ENCODE peak calls at places on chromosomes 4 and X, in six cellular contexts. One of them, this sample, is unnamed.

GRCh38 chrX:107826286-107827136 is 845 bp downstream of the MID2 start:
- DNase-seq in K562: peak; percentile 1
- DNase-seq in GM23338: peak; percentile 59
- DNase-seq in PC-9: peak; percentile 37
- DNase-seq in mammary epithelial cell: peak; percentile 41
- DNase-seq in GM23248: peak; percentile 67
- DNase-seq in this sample: no peak

GRCh38 chr4:145177906-145178538 is 2.4 kb downstream of the OTUD4 start:
- DNase-seq in PC-9: no peak
- DNase-seq in K562: peak; percentile 50
- DNase-seq in GM23248: peak; percentile 58
- DNase-seq in mammary epithelial cell: peak; percentile 63
- DNase-seq in GM23338: peak; percentile 25
- DNase-seq in this sample: no peak

GRCh38 chrX:44245730-44246129 is 97.7 kb downstream of the EFHC2 start:
- DNase-seq in GM23338: no peak
- DNase-seq in mammary epithelial cell: no peak
- DNase-seq in GM23248: no peak
- DNase-seq in K562: no peak
- DNase-seq in PC-9: no peak
- DNase-seq in this sample: no peak

GRCh38 chr4:55180980-55181379 is 55.6 kb upstream of the KDR start:
- DNase-seq in mammary epithelial cell: no peak
- DNase-seq in GM23338: peak; percentile 32
- DNase-seq in GM23248: no peak
- DNase-seq in PC-9: no peak
- DNase-seq in K562: no peak
- DNase-seq in this sample: no peak

GRCh38 chr4:80307774-80308465 is 27.6 kb upstream of the CFAP299 start:
- DNase-seq in GM23338: no peak
- DNase-seq in GM23248: peak; percentile 86
- DNase-seq in PC-9: peak; percentile 3
- DNase-seq in K562: peak; percentile 42
- DNase-seq in mammary epithelial cell: peak; percentile 77
- DNase-seq in this sample: no peak

GRCh38 chr4:140186651-140187315 is 32.8 kb upstream of the MAML3 start:
- DNase-seq in mammary epithelial cell: peak; percentile 94
- DNase-seq in PC-9: peak; percentile 68
- DNase-seq in GM23248: peak; percentile 87
- DNase-seq in GM23338: no peak
- DNase-seq in K562: no peak
- DNase-seq in this sample: peak; percentile 41

GRCh38 chr4:147682755-147683154 is 1.2 kb downstream of the PRMT9 start:
- DNase-seq in GM23338: no peak
- DNase-seq in mammary epithelial cell: no peak
- DNase-seq in K562: peak; percentile 4
- DNase-seq in PC-9: no peak
- DNase-seq in GM23248: peak; percentile 9
- DNase-seq in this sample: no peak

GRCh38 chr4:62709618-62710252 is 1509.6 kb downstream of the ADGRL3 start:
- DNase-seq in GM23338: peak; percentile 67
- DNase-seq in K562: peak; percentile 6
- DNase-seq in PC-9: no peak
- DNase-seq in mammary epithelial cell: peak; percentile 3
- DNase-seq in GM23248: peak; percentile 9
- DNase-seq in this sample: no peak

GRCh38 chr4:48112017-48112667 is 21.9 kb downstream of the TXK start:
- DNase-seq in GM23248: peak; percentile 40
- DNase-seq in mammary epithelial cell: peak; percentile 21
- DNase-seq in PC-9: no peak
- DNase-seq in GM23338: peak; percentile 36
- DNase-seq in K562: no peak
- DNase-seq in this sample: no peak

GRCh38 chrX:104112326-104112951 is at the start of gene ZCCHC18:
- DNase-seq in mammary epithelial cell: peak; percentile 47
- DNase-seq in K562: peak; percentile 3
- DNase-seq in PC-9: peak; percentile 7
- DNase-seq in GM23338: peak; percentile 82
- DNase-seq in GM23248: peak; percentile 66
- DNase-seq in this sample: no peak

GRCh38 chrX:13476384-13476783 is 93.0 kb upstream of the EGFL6 start:
- DNase-seq in GM23248: no peak
- DNase-seq in PC-9: no peak
- DNase-seq in mammary epithelial cell: no peak
- DNase-seq in K562: no peak
- DNase-seq in GM23338: no peak
- DNase-seq in this sample: no peak

GRCh38 chr4:145069361-145069760 is 28.6 kb downstream of the ANAPC10 start:
- DNase-seq in PC-9: no peak
- DNase-seq in K562: no peak
- DNase-seq in GM23248: peak; percentile 66
- DNase-seq in GM23338: no peak
- DNase-seq in mammary epithelial cell: peak; percentile 39
- DNase-seq in this sample: no peak

GRCh38 chr4:185911556-185912064 is 99.6 kb upstream of the SORBS2 start:
- DNase-seq in GM23248: peak; percentile 50
- DNase-seq in mammary epithelial cell: peak; percentile 9
- DNase-seq in PC-9: no peak
- DNase-seq in K562: no peak
- DNase-seq in GM23338: no peak
- DNase-seq in this sample: no peak

GRCh38 chr4:106039796-106040195 is 144.5 kb downstream of the NPNT start:
- DNase-seq in PC-9: no peak
- DNase-seq in GM23248: no peak
- DNase-seq in mammary epithelial cell: no peak
- DNase-seq in K562: no peak
- DNase-seq in GM23338: no peak
- DNase-seq in this sample: no peak

GRCh38 chr4:158949094-158949493 is 153.8 kb upstream of the RAPGEF2 start:
- DNase-seq in PC-9: no peak
- DNase-seq in K562: no peak
- DNase-seq in mammary epithelial cell: peak; percentile 68
- DNase-seq in GM23248: peak; percentile 56
- DNase-seq in GM23338: no peak
- DNase-seq in this sample: no peak

GRCh38 chrX:118550792-118551191 is 55.2 kb downstream of the DOCK11 start:
- DNase-seq in GM23248: peak; percentile 41
- DNase-seq in K562: no peak
- DNase-seq in PC-9: no peak
- DNase-seq in GM23338: no peak
- DNase-seq in mammary epithelial cell: peak; percentile 71
- DNase-seq in this sample: peak; percentile 25

GRCh38 chrX:69379412-69379811 is 124.7 kb upstream of the NALF2 start:
- DNase-seq in GM23338: no peak
- DNase-seq in PC-9: no peak
- DNase-seq in GM23248: no peak
- DNase-seq in mammary epithelial cell: no peak
- DNase-seq in K562: no peak
- DNase-seq in this sample: no peak

GRCh38 chr4:86967061-86967460 is 32.2 kb downstream of the AFF1 start:
- DNase-seq in GM23248: no peak
- DNase-seq in PC-9: no peak
- DNase-seq in GM23338: no peak
- DNase-seq in K562: no peak
- DNase-seq in mammary epithelial cell: no peak
- DNase-seq in this sample: no peak
- H3K4me2 ChIP-seq in GM23248: no peak overlapping the region
- H3K4me2 ChIP-seq in PC-9: no peak overlapping the region
- H3K4me2 ChIP-seq in GM23338: peak overlapping the region; percentile 47
- H3K4me2 ChIP-seq in K562: no peak overlapping the region
- H3K4me2 ChIP-seq in mammary epithelial cell: no peak overlapping the region
- H3K4me2 ChIP-seq in this sample: no peak overlapping the region

GRCh38 chr4:86960557-86960959 is 25.7 kb downstream of the AFF1 start:
- DNase-seq in GM23338: no peak
- DNase-seq in K562: peak; percentile 63
- DNase-seq in mammary epithelial cell: no peak
- DNase-seq in GM23248: peak; percentile 19
- DNase-seq in PC-9: no peak
- DNase-seq in this sample: no peak

GRCh38 chr4:86959588-86960500 is 25.0 kb downstream of the AFF1 start:
- DNase-seq in K562: no peak
- DNase-seq in mammary epithelial cell: no peak
- DNase-seq in GM23248: no peak
- DNase-seq in PC-9: no peak
- DNase-seq in GM23338: peak; percentile 95
- DNase-seq in this sample: no peak

GRCh38 chr4:86963697-86964096 is 28.9 kb downstream of the AFF1 start:
- DNase-seq in GM23248: peak; percentile 69
- DNase-seq in PC-9: peak; percentile 9
- DNase-seq in K562: peak; percentile 64
- DNase-seq in GM23338: no peak
- DNase-seq in mammary epithelial cell: peak; percentile 73
- DNase-seq in this sample: peak; percentile 28

GRCh38 chr4:86961103-86961502 is 26.3 kb downstream of the AFF1 start:
- DNase-seq in mammary epithelial cell: no peak
- DNase-seq in GM23338: no peak
- DNase-seq in K562: no peak
- DNase-seq in PC-9: no peak
- DNase-seq in GM23248: no peak
- DNase-seq in this sample: no peak

GRCh38 chr4:86961605-86962295 is 26.9 kb downstream of the AFF1 start:
- DNase-seq in PC-9: no peak
- DNase-seq in mammary epithelial cell: no peak
- DNase-seq in GM23338: no peak
- DNase-seq in K562: peak; percentile 91
- DNase-seq in GM23248: peak; percentile 41
- DNase-seq in this sample: no peak
- H3K4me1 ChIP-seq in PC-9: peaks cover 15% of the 10 kb centered on the region
- H3K4me1 ChIP-seq in mammary epithelial cell: peaks cover 3% of the 10 kb centered on the region
- H3K4me1 ChIP-seq in GM23338: peaks cover 59% of the 10 kb centered on the region
- H3K4me1 ChIP-seq in K562: peaks cover 47% of the 10 kb centered on the region
- H3K4me1 ChIP-seq in GM23248: peaks cover 33% of the 10 kb centered on the region
- H3K4me1 ChIP-seq in this sample: peaks cover 8% of the 10 kb centered on the region

DNA sequence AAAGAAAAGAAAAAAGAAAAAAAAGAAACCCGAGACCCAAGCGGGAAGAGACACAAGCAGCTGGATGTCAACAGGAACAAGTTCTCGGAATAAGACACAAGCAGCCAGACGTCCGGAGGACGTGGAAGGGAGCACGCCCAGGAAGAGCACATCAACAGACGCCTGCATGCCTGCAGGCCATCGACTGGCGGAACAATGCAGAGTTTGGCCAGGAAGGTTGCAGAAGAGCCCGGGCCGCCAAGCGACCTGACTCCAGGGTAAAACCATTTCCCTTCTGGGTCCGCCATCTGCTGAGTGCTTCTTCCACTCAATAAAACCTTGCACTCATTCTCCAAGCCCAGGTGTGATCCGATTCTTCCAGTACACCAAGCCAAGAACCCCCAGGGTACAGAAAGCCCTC is 95.6 kb upstream of the PRR32 start:
- DNase-seq in mammary epithelial cell: no peak
- DNase-seq in GM23248: no peak
- DNase-seq in PC-9: no peak
- DNase-seq in K562: no peak
- DNase-seq in GM23338: peak; percentile 11
- DNase-seq in this sample: no peak
- TF ChIP-seq EZH2 in mammary epithelial cell: no peak
- TF ChIP-seq EZH2 in GM23248: no peak
- TF ChIP-seq EZH2 in PC-9: no peak
- TF ChIP-seq EZH2 in K562: no peak
- TF ChIP-seq EZH2 in GM23338: no peak
- TF ChIP-seq EZH2 in this sample: no peak

DNA sequence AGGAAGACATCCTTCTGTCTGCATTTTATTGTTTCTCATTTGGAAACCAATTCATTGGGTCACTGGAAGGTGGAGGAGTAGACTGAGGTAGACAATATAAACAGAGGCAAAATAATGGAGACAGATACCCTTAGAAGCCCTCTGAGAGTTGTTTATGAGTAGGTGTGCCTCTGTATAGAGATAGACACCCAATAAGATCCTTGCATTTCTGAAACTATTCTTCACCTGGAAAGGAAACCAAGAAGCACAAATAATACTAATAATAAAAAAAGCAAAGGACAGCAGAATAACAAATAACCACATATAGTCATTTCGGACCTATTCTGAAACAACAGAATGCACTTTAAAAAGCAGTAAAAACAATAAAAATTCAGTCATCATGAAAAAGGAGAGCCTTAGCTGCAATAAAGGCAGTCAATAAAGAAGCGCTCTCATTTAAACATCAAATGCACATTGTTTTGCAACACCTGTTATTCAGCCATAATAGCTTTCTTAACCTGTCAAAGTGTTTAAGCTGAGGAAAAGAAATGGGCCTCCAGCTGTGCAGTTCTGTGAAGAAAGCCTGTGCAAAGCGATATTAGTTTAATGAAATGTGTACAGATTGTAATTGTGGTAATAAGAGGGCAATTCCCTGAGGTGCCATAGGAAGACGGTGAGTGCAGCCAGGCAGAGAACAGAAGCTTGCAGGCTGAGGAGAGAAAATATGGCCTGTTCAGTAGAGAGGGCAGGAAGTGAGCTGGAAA is 904.1 kb downstream of the STPG2 start:
- DNase-seq in GM23338: no peak
- DNase-seq in K562: no peak
- DNase-seq in PC-9: no peak
- DNase-seq in GM23248: no peak
- DNase-seq in mammary epithelial cell: no peak
- DNase-seq in this sample: no peak
- H3K4me2 ChIP-seq in GM23338: no peak overlapping the region
- H3K4me2 ChIP-seq in K562: no peak overlapping the region
- H3K4me2 ChIP-seq in PC-9: no peak overlapping the region
- H3K4me2 ChIP-seq in GM23248: no peak overlapping the region
- H3K4me2 ChIP-seq in mammary epithelial cell: no peak overlapping the region
- H3K4me2 ChIP-seq in this sample: no peak overlapping the region